ENCODE peak calls at places on chromosome 9, in ten cellular contexts. Q, S, G, U, C, J, H, E, Y and W are unnamed samples. For H3K4me1, the result is how much of the 10 kb centered on the place peaks cover.

GRCh38 chr9:109100543-109101201 is 19.1 kb downstream of the TMEM245 start:
- DNase-seq in Q (no peak), S (no peak), G (no peak), U (no peak), C (no peak), J (no peak), H (no peak), E (no peak), Y (no peak), W (no peak)

GRCh38 chr9:97889941-97890557 is 32.3 kb downstream of the TRMO start:
- DNase-seq in Q (no peak), S (peak), G (peak), U (no peak), C (peak), J (no peak), H (no peak), E (no peak), Y (peak), W (peak)

GRCh38 chr9:133516961-133517350 is 7.8 kb downstream of the MYMK start:
- DNase-seq in Q (no peak), S (no peak), G (no peak), U (no peak), C (no peak), J (no peak), H (no peak), E (no peak), Y (no peak), W (no peak)

GRCh38 chr9:37034938-37035471 is 937 bp upstream of the PAX5 start:
- DNase-seq in Q (no peak), S (no peak), G (peak), U (no peak), C (no peak), J (no peak), H (no peak), E (no peak), Y (no peak), W (no peak)

GRCh38 chr9:20014168-20014567 is 225.3 kb upstream of the SLC24A2 start:
- DNase-seq in Q (no peak), S (no peak), G (no peak), U (no peak), C (no peak), J (no peak), H (no peak), E (no peak), Y (no peak), W (no peak)

GRCh38 chr9:26722755-26723154 is 169.8 kb downstream of the CAAP1 start:
- DNase-seq in Q (no peak), S (no peak), G (no peak), U (no peak), C (no peak), J (no peak), H (no peak), E (no peak), Y (no peak), W (no peak)

GRCh38 chr9:73067074-73067473 is 84.6 kb upstream of the ANXA1 start:
- DNase-seq in Q (no peak), S (no peak), G (peak), U (no peak), C (no peak), J (no peak), H (no peak), E (no peak), Y (no peak), W (no peak)

GRCh38 chr9:136840877-136841645 is 1.2 kb upstream of the AJM1 start:
- DNase-seq in Q (no peak), S (peak), G (peak), U (no peak), C (peak), J (no peak), H (peak), E (peak), Y (no peak), W (peak)

GRCh38 chr9:88792502-88792901 is 198.8 kb upstream of the S1PR3 start:
- DNase-seq in Q (no peak), S (no peak), G (no peak), U (no peak), C (no peak), J (no peak), H (no peak), E (no peak), Y (no peak), W (no peak)

GRCh38 chr9:99059074-99059894 is 45.6 kb upstream of the TGFBR1 start:
- DNase-seq in Q (no peak), S (no peak), G (no peak), U (peak), C (no peak), J (no peak), H (no peak), E (no peak), Y (no peak), W (no peak)

GRCh38 chr9:93452710-93453046 is 703 bp downstream of the FAM120AOS start:
- DNase-seq in Q (no peak), S (peak), G (no peak), U (no peak), C (peak), J (no peak), H (no peak), E (no peak), Y (no peak), W (no peak)

GRCh38 chr9:127561491-127562270 is 50.4 kb upstream of the STXBP1 start:
- DNase-seq in Q (peak), S (no peak), G (peak), U (peak), C (peak), J (peak), H (peak), E (peak), Y (peak), W (peak)

GRCh38 chr9:113649054-113649453 is 185.5 kb downstream of the RGS3 start:
- DNase-seq in Q (no peak), S (no peak), G (no peak), U (peak), C (no peak), J (no peak), H (no peak), E (peak), Y (no peak), W (peak)

GRCh38 chr9:106897223-106897622 is 34.3 kb downstream of the ZNF462 start:
- DNase-seq in Q (no peak), S (no peak), G (no peak), U (no peak), C (no peak), J (no peak), H (no peak), E (peak), Y (no peak), W (no peak)

GRCh38 chr9:134099123-134099761 is 31.4 kb upstream of the BRD3 start:
- DNase-seq in Q (peak), S (peak), G (peak), U (no peak), C (peak), J (no peak), H (peak), E (peak), Y (peak), W (peak)

GRCh38 chr9:98801969-98802371 is 5.5 kb upstream of the GALNT12 start:
- DNase-seq in Q (no peak), S (no peak), G (no peak), U (no peak), C (no peak), J (no peak), H (no peak), E (no peak), Y (no peak), W (no peak)

GRCh38 chr9:126528967-126529366 is 84.8 kb upstream of the LMX1B start:
- DNase-seq in Q (no peak), S (no peak), G (no peak), U (no peak), C (no peak), J (no peak), H (no peak), E (no peak), Y (no peak), W (no peak)

GRCh38 chr9:13857521-13857920 is 456.4 kb downstream of the NFIB start:
- DNase-seq in Q (no peak), S (no peak), G (no peak), U (no peak), C (no peak), J (no peak), H (no peak), E (peak), Y (no peak), W (no peak)

GRCh38 chr9:4640027-4640426 is 22.1 kb upstream of the PLPP6 start:
- DNase-seq in Q (no peak), S (peak), G (peak), U (no peak), C (no peak), J (no peak), H (no peak), E (no peak), Y (no peak), W (peak)

GRCh38 chr9:109013678-109014145 is 413 bp upstream of the CTNNAL1 start:
- DNase-seq in Q (no peak), S (no peak), G (no peak), U (no peak), C (no peak), J (no peak), H (no peak), E (no peak), Y (no peak), W (no peak)

GRCh38 chr9:3435732-3436131 is 90.1 kb downstream of the RFX3 start:
- DNase-seq in Q (no peak), S (no peak), G (no peak), U (no peak), C (no peak), J (no peak), H (no peak), E (no peak), Y (no peak), W (no peak)

GRCh38 chr9:124389146-124389939 is 25.9 kb downstream of the PSMB7 start:
- DNase-seq in Q (no peak), S (no peak), G (no peak), U (no peak), C (no peak), J (no peak), H (no peak), E (no peak), Y (no peak), W (no peak)

GRCh38 chr9:130732793-130733221 is 39.2 kb downstream of the EXOSC2 start:
- DNase-seq in Q (peak), S (no peak), G (no peak), U (no peak), C (no peak), J (no peak), H (no peak), E (no peak), Y (no peak), W (no peak)

GRCh38 chr9:117796681-117797080 is 92.5 kb downstream of the TLR4 start:
- DNase-seq in Q (no peak), S (no peak), G (no peak), U (no peak), C (no peak), J (no peak), H (no peak), E (no peak), Y (no peak), W (no peak)

GRCh38 chr9:96495341-96495740 is 45.4 kb downstream of the HABP4 start:
- DNase-seq in Q (peak), S (no peak), G (no peak), U (no peak), C (no peak), J (no peak), H (no peak), E (peak), Y (no peak), W (no peak)

GRCh38 chr9:4119778-4120554 is 179.9 kb downstream of the GLIS3 start:
- DNase-seq in Q (no peak), S (no peak), G (no peak), U (no peak), C (no peak), J (no peak), H (no peak), E (no peak), Y (no peak), W (no peak)

GRCh38 chr9:125969868-125970267 is 222.7 kb downstream of the PBX3 start:
- DNase-seq in Q (peak), S (no peak), G (no peak), U (no peak), C (no peak), J (no peak), H (no peak), E (no peak), Y (no peak), W (no peak)

GRCh38 chr9:5488616-5489015 is 21.7 kb upstream of the PDCD1LG2 start:
- DNase-seq in Q (no peak), S (no peak), G (no peak), U (no peak), C (no peak), J (no peak), H (no peak), E (peak), Y (no peak), W (no peak)

GRCh38 chr9:89363311-89363670 is 45.0 kb downstream of the SECISBP2 start:
- DNase-seq in Q (no peak), S (no peak), G (no peak), U (no peak), C (no peak), J (peak), H (no peak), E (no peak), Y (no peak), W (no peak)

GRCh38 chr9:110114086-110114887 is 93.7 kb downstream of the C9orf152 start:
- DNase-seq in Q (no peak), S (no peak), G (no peak), U (no peak), C (no peak), J (no peak), H (no peak), E (peak), Y (no peak), W (no peak)

GRCh38 chr9:2622361-2623045 is 916 bp downstream of the VLDLR start:
- DNase-seq in Q (peak), S (peak), G (peak), U (peak), C (peak), J (peak), H (peak), E (peak), Y (peak), W (peak)

GRCh38 chr9:26375448-26375847 is 517.2 kb downstream of the CAAP1 start:
- DNase-seq in Q (no peak), S (no peak), G (no peak), U (no peak), C (no peak), J (no peak), H (no peak), E (peak), Y (no peak), W (no peak)

GRCh38 chr9:81804306-81804705 is 115.0 kb upstream of the TLE1 start:
- DNase-seq in Q (no peak), S (no peak), G (no peak), U (no peak), C (no peak), J (no peak), H (no peak), E (peak), Y (no peak), W (no peak)

GRCh38 chr9:81798606-81799005 is 109.3 kb upstream of the TLE1 start:
- DNase-seq in Q (no peak), S (no peak), G (no peak), U (no peak), C (no peak), J (no peak), H (no peak), E (peak), Y (no peak), W (no peak)

GRCh38 chr9:81801190-81801589 is 111.8 kb upstream of the TLE1 start:
- DNase-seq in Q (no peak), S (no peak), G (no peak), U (no peak), C (no peak), J (peak), H (no peak), E (peak), Y (no peak), W (no peak)
- H3K4me3 ChIP-seq in Q (no peak), S (no peak), G (no peak), U (no peak), C (no peak), J (no peak), H (no peak), E (no peak), Y (no peak), W (no peak)

GRCh38 chr9:131738293-131738692 is 1.6 kb downstream of the RAPGEF1 start:
- DNase-seq in Q (no peak), S (no peak), G (no peak), U (no peak), C (no peak), J (no peak), H (no peak), E (no peak), Y (no peak), W (no peak)

GRCh38 chr9:131739192-131739961 is 499 bp downstream of the RAPGEF1 start:
- DNase-seq in Q (no peak), S (peak), G (peak), U (peak), C (peak), J (peak), H (no peak), E (no peak), Y (no peak), W (peak)

GRCh38 chr9:131740898-131741297 is 1.0 kb upstream of the RAPGEF1 start:
- DNase-seq in Q (no peak), S (no peak), G (no peak), U (peak), C (no peak), J (no peak), H (no peak), E (no peak), Y (no peak), W (no peak)

GRCh38 chr9:131738838-131739191 is 1.1 kb downstream of the RAPGEF1 start:
- DNase-seq in Q (no peak), S (no peak), G (peak), U (no peak), C (peak), J (no peak), H (no peak), E (no peak), Y (no peak), W (peak)

GRCh38 chr9:131739988-131740648 is at the start of gene RAPGEF1:
- DNase-seq in Q (peak), S (peak), G (peak), U (peak), C (peak), J (peak), H (peak), E (no peak), Y (no peak), W (peak)
- H3K4me1 ChIP-seq in Q (under half), S (under half), G (under half), U (half or more), C (under half), J (under half), H (under half), E (under half), Y (under half), W (under half)

DNA sequence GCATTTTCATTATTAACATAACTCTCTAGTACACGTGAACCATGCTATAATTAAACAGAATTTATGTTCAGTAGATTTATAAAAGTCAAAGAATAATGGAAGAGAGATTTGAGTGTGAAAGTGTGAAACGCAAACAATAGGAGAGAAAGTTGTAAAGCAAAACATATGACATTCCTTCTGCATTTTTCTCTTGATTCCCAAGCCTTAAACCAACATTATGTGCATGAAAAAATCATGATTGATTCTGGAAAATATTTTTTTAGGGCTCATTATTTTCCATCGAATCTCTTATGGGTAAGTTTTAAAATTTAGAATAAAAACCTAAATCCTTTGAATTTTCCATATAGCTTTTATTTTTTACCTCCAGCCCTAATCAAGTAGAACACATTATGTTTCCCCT is 227.9 kb upstream of the DAPK1 start:
- DNase-seq in Q (no peak), S (no peak), G (no peak), U (no peak), C (no peak), J (no peak), H (no peak), E (no peak), Y (no peak), W (no peak)
- H3K4me3 ChIP-seq in Q (no peak), S (no peak), G (no peak), U (no peak), C (no peak), J (no peak), H (no peak), E (no peak), Y (no peak), W (peak)

DNA sequence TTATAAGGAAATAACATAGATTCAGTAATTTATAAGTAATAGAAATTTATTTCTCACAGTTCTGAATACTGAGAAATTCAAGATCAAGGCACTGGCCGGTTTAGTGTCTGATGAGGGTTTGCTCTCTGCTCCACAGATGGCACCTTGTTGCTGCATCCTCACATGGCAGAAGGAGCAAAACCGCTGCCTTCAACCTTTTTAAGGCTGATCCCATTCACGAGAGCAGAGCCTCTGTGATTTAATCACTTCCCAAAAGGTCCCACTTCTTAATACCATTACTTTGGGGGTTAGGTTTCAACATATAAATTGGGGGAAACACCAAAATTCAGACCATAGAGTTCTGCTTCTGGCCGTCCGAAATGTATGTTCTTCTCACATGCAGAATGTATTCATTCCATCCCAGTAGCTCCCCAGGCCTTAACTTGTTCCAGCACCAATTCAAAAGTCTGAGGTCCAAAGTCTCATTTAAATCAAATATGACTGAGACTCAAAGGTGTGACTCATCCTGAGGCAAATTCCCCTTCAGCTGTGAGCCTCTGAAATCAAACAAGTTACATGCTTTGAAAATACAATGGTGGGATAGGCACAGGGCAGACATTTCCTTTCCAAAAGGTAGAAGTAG is 30.6 kb downstream of the BAAT start:
- DNase-seq in Q (no peak), S (no peak), G (no peak), U (no peak), C (no peak), J (no peak), H (no peak), E (no peak), Y (peak), W (no peak)
- H3K4me1 ChIP-seq in Q (under half), S (under half), G (under half), U (under half), C (under half), J (under half), H (under half), E (under half), Y (under half), W (under half)

DNA sequence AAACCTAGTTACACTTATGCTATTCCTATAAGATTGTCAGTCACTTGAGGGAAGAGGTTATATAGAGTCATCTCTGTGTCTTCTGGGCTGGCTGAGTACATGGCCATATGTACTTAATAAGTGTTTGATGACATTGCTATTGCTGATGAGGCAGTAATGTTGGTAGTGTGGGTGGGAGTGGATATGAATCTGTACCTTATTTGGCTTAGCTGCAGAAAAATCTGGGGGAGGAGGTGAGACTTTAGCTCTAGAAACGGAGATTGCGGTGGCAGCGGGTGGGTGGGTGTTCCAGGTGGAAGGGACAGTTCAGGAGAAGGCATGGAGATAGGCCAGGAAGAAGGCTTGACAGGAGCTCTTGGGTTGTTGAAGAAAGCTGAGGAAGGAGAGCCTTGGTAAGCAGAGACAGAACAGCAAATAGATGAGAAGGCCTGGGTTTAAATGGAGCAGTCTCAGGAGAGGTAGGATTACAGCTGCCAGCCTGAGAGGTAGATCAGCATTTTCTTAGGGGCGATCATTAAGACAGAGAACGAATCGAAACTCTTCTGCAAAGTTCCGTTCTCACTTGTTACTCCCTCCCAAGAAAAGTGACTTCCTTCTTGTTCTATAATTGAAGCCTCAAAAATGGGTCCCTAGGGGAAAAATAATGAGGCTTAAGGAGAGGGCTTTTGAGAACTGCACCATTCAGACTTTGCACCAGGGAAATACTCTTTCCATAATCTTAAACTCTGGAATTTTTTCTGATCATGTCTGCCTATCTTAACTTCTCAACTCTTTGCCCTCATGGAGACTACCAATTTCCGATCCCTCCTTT is 160.5 kb downstream of the UNC13B start:
- DNase-seq in Q (no peak), S (no peak), G (no peak), U (no peak), C (no peak), J (no peak), H (no peak), E (no peak), Y (no peak), W (no peak)
- H3K4me3 ChIP-seq in Q (no peak), S (no peak), G (no peak), U (no peak), C (no peak), J (no peak), H (no peak), E (no peak), Y (no peak), W (no peak)

GRCh38 chr9:77598510-77598909 is 49.6 kb downstream of the GNA14 start:
- DNase-seq in Q (peak), S (peak), G (no peak), U (peak), C (no peak), J (peak), H (peak), E (peak), Y (no peak), W (peak)
- H3K4me1 ChIP-seq in Q (under half), S (under half), G (under half), U (half or more), C (under half), J (under half), H (under half), E (under half), Y (under half), W (under half)